ENCODE peak calls at places on chromosomes 12 and 14, in four cellular contexts. F is nephron progenitor cell, U is progenitor cell of endocrine pancreas, H is breast epithelium. O is an unnamed sample.

GRCh38 chr12:88299567-88300101 is 157.5 kb downstream of the TMTC3 start:
- DNase-seq in U (no peak), F (no peak), H (no peak), O (no peak)

GRCh38 chr14:71701990-71702389 is 230.2 kb upstream of the RGS6 start:
- DNase-seq in H (no peak), F (no peak), U (no peak), O (no peak)

GRCh38 chr14:78608998-78609787 is 439.0 kb downstream of the NRXN3 start:
- DNase-seq in F (no peak), U (no peak), H (no peak), O (no peak)

GRCh38 chr12:50689437-50689836 is 74.5 kb upstream of the ATF1 start:
- DNase-seq in U (no peak), H (no peak), F (no peak), O (no peak)

GRCh38 chr12:51620448-51620847 is 29.4 kb downstream of the SCN8A start:
- DNase-seq in F (no peak), U (no peak), H (no peak), O (no peak)

GRCh38 chr14:90968025-90968424 is 92.4 kb downstream of the RPS6KA5 start:
- DNase-seq in H (no peak), U (no peak), F (no peak), O (no peak)

GRCh38 chr14:104928391-104929133 is 3.9 kb downstream of the PLD4 start:
- DNase-seq in F (no peak), H (no peak), U (no peak), O (no peak)

GRCh38 chr12:57740656-57741412 is 2.3 kb upstream of the AGAP2 start:
- DNase-seq in H (no peak), F (no peak), U (no peak), O (no peak)

GRCh38 chr12:10331642-10332239 is 24.1 kb downstream of the KLRD1 start:
- DNase-seq in U (no peak), H (no peak), F (peak), O (no peak)

GRCh38 chr12:109255377-109255776 is 53.7 kb downstream of the FOXN4 start:
- DNase-seq in H (no peak), F (no peak), U (no peak), O (no peak)
- TF ChIP-seq CTCF in H (no peak), F (no peak), U (no peak), O (no peak)

GRCh38 chr12:9070351-9070750 is 45.4 kb downstream of the A2M start:
- DNase-seq in F (no peak), U (no peak), H (no peak), O (no peak)
- TF ChIP-seq CTCF in F (no peak), U (no peak), H (no peak), O (no peak)

GRCh38 chr12:6620885-6621274 is 13.7 kb upstream of the CHD4 start:
- DNase-seq in U (no peak), H (no peak), F (no peak), O (no peak)

GRCh38 chr12:6618483-6618882 is 11.3 kb upstream of the CHD4 start:
- DNase-seq in U (no peak), F (no peak), H (no peak), O (no peak)

GRCh38 chr12:6615802-6616201 is 8.6 kb upstream of the CHD4 start:
- DNase-seq in U (no peak), H (no peak), F (no peak), O (no peak)

GRCh38 chr12:6614513-6615177 is 7.5 kb upstream of the CHD4 start:
- DNase-seq in H (no peak), U (no peak), F (no peak), O (no peak)

DNA sequence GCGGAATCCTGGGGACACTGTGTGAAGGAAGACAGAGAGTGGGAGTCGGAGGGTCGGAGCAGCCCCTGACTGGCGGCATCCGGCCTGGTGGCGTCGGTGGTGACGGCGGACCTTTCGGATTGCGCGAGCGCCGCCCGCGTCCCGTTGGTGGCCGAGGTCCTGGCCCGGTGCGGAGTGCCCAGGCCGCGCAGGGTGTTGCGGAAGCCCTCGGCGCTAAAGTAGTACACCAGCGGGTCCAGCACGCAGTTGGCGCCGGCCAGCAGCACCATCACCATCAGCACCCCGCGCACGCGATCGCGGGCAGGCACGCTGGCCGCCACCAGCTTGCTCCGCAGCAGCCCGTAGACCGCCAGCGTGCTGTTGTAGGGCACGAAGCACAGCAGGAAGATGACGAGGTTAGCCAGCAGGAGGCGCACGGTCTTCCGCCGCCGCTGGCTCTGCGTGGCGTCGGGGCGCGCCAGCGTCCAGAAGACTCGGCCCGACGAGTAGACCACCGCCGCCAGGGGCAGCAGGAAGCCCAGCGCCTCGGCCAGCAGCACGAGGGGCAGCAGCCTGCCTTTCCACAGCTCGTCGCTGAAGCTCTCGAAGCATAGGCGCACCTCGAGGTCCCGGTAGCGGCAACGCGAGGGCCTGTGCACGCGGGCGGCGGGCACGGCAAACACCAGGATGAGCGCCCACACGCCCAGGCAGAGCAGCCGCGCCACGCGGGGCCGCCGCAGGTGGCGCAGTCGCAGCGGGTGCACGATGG is 13.1 kb upstream of the CHD4 start:
- DNase-seq in F (peak), U (peak), H (no peak), O (no peak)
- TF ChIP-seq CTCF in F (peak), U (peak), H (peak), O (peak)

GRCh38 chr12:22670762-22671161 is 45.8 kb downstream of the ETNK1 start:
- DNase-seq in U (no peak), F (no peak), H (no peak), O (no peak)
- TF ChIP-seq CTCF in U (peak), F (no peak), H (no peak), O (no peak)

GRCh38 chr12:116760621-116761020 is 22.5 kb downstream of the RNFT2 start:
- DNase-seq in U (no peak), F (no peak), H (no peak), O (no peak)

GRCh38 chr12:116761499-116761898 is 23.4 kb downstream of the RNFT2 start:
- DNase-seq in F (no peak), U (no peak), H (no peak), O (no peak)

GRCh38 chr12:116765271-116765670 is 27.2 kb downstream of the RNFT2 start:
- DNase-seq in H (no peak), U (no peak), F (no peak), O (no peak)

DNA sequence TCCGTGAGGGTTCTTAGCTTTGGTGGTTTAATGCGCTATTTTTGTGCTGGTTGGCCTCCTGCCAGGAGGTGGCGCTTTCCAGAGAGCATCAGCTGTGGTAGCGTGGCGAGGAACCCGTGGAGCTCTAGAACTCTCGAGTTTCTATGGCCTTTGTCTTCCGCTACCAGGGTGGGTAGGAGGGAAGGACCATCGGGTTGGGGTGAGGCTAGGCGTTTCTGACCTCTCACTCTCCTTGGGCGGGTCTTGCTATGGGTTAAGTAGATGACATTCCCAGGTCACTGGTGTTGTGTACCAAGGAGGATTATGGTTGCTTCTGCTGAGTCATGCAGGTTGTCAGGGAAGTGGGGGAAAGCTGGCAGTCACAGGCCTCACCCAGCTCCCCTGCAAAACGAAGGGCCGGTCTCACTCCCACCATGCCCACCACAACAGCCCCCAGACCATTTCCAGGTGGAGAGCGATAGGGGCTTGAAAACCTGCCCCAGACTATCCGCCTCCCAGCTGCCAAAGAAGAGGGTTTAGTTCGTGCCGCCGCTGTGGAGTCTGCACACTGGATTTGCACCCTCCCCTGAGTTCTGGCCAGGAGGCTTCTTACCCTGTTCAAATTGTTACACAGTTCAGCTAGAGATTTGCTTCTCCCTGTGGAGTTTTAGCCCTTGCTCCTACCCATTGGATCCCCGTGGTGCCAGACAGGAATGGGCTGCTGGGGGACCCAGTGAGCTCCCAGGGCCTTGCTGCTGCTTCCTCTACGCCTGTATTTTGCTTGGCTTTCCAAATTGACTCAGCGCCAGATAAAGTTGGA is 21.9 kb downstream of the RNFT2 start:
- DNase-seq in H (no peak), U (no peak), F (peak), O (no peak)
- TF ChIP-seq CTCF in H (no peak), U (peak), F (peak), O (no peak)

GRCh38 chr14:92690171-92691011 is 58.0 kb downstream of the LGMN start:
- DNase-seq in F (peak), U (peak), H (no peak), O (no peak)
- TF ChIP-seq CTCF in F (peak), U (peak), H (peak), O (no peak)